ENCODE peak calls at places on chromosomes 5 and 9, in nine cellular contexts. One of them, this sample, is unnamed.

GRCh38 chr5:133970325-133970671 is 1.9 kb upstream of the C5orf15 start:
- DNase-seq in AG09319: no peak
- DNase-seq in CD8-positive, alpha-beta T cell: no peak
- DNase-seq in astrocyte: no peak
- DNase-seq in prostate gland: no peak
- DNase-seq in stomach: no peak
- DNase-seq in osteoblast: no peak
- DNase-seq in fibroblast of lung: no peak
- DNase-seq in left ventricle myocardium inferior: no peak
- DNase-seq in this sample: no peak

GRCh38 chr5:171954721-171955120 is 51.7 kb downstream of the FBXW11 start:
- DNase-seq in astrocyte: peak; percentile 84
- DNase-seq in stomach: no peak
- DNase-seq in CD8-positive, alpha-beta T cell: no peak
- DNase-seq in osteoblast: no peak
- DNase-seq in fibroblast of lung: peak; percentile 86
- DNase-seq in left ventricle myocardium inferior: no peak
- DNase-seq in AG09319: no peak
- DNase-seq in prostate gland: no peak
- DNase-seq in this sample: no peak

GRCh38 chr9:38107811-38108304 is 38.8 kb upstream of the SHB start:
- DNase-seq in prostate gland: no peak
- DNase-seq in stomach: peak; percentile 64
- DNase-seq in left ventricle myocardium inferior: no peak
- DNase-seq in osteoblast: no peak
- DNase-seq in CD8-positive, alpha-beta T cell: peak; percentile 15
- DNase-seq in AG09319: no peak
- DNase-seq in fibroblast of lung: peak; percentile 16
- DNase-seq in astrocyte: peak; percentile 10
- DNase-seq in this sample: peak; percentile 13

GRCh38 chr9:98570663-98571440 is 137.9 kb downstream of the GABBR2 start:
- DNase-seq in AG09319: no peak
- DNase-seq in fibroblast of lung: no peak
- DNase-seq in stomach: no peak
- DNase-seq in astrocyte: no peak
- DNase-seq in prostate gland: no peak
- DNase-seq in CD8-positive, alpha-beta T cell: peak; percentile 43
- DNase-seq in left ventricle myocardium inferior: no peak
- DNase-seq in osteoblast: no peak
- DNase-seq in this sample: no peak

GRCh38 chr9:98652302-98652701 is 56.4 kb downstream of the GABBR2 start:
- DNase-seq in prostate gland: no peak
- DNase-seq in fibroblast of lung: no peak
- DNase-seq in astrocyte: no peak
- DNase-seq in left ventricle myocardium inferior: no peak
- DNase-seq in AG09319: no peak
- DNase-seq in stomach: no peak
- DNase-seq in CD8-positive, alpha-beta T cell: no peak
- DNase-seq in osteoblast: no peak
- DNase-seq in this sample: no peak

GRCh38 chr9:91422832-91423711 is 560 bp downstream of the NFIL3 start:
- DNase-seq in AG09319: no peak
- DNase-seq in astrocyte: peak; percentile 79
- DNase-seq in CD8-positive, alpha-beta T cell: peak; percentile 72
- DNase-seq in stomach: peak; percentile 63
- DNase-seq in fibroblast of lung: peak; percentile 77
- DNase-seq in prostate gland: peak; percentile 79
- DNase-seq in left ventricle myocardium inferior: peak; percentile 56
- DNase-seq in osteoblast: peak; percentile 95
- DNase-seq in this sample: peak; percentile 72

GRCh38 chr9:25964239-25964638 is 286.0 kb upstream of the TUSC1 start:
- DNase-seq in fibroblast of lung: peak; percentile 54
- DNase-seq in stomach: no peak
- DNase-seq in left ventricle myocardium inferior: no peak
- DNase-seq in osteoblast: no peak
- DNase-seq in CD8-positive, alpha-beta T cell: no peak
- DNase-seq in prostate gland: peak; percentile 40
- DNase-seq in AG09319: peak; percentile 28
- DNase-seq in astrocyte: peak; percentile 40
- DNase-seq in this sample: peak; percentile 32

GRCh38 chr9:127448112-127448805 is 2.9 kb downstream of the RPL12 start:
- DNase-seq in CD8-positive, alpha-beta T cell: no peak
- DNase-seq in left ventricle myocardium inferior: no peak
- DNase-seq in osteoblast: no peak
- DNase-seq in fibroblast of lung: no peak
- DNase-seq in prostate gland: no peak
- DNase-seq in stomach: no peak
- DNase-seq in astrocyte: no peak
- DNase-seq in AG09319: no peak
- DNase-seq in this sample: no peak

GRCh38 chr9:93827545-93828330 is 127.4 kb downstream of the BARX1 start:
- DNase-seq in CD8-positive, alpha-beta T cell: no peak
- DNase-seq in prostate gland: no peak
- DNase-seq in AG09319: peak; percentile 10
- DNase-seq in astrocyte: peak; percentile 13
- DNase-seq in fibroblast of lung: peak; percentile 44
- DNase-seq in osteoblast: peak; percentile 99
- DNase-seq in left ventricle myocardium inferior: no peak
- DNase-seq in stomach: peak; percentile 55
- DNase-seq in this sample: peak; percentile 79

GRCh38 chr5:150350524-150351344 is 6.8 kb upstream of the TCOF1 start:
- DNase-seq in AG09319: peak; percentile 41
- DNase-seq in astrocyte: peak; percentile 27
- DNase-seq in stomach: peak; percentile 78
- DNase-seq in CD8-positive, alpha-beta T cell: peak; percentile 53
- DNase-seq in fibroblast of lung: peak; percentile 42
- DNase-seq in left ventricle myocardium inferior: peak; percentile 63
- DNase-seq in osteoblast: peak; percentile 89
- DNase-seq in prostate gland: peak; percentile 23
- DNase-seq in this sample: peak; percentile 80

GRCh38 chr5:28473531-28474107 is 1435.2 kb upstream of the CDH9 start:
- DNase-seq in AG09319: no peak
- DNase-seq in stomach: no peak
- DNase-seq in osteoblast: no peak
- DNase-seq in CD8-positive, alpha-beta T cell: no peak
- DNase-seq in fibroblast of lung: peak; percentile 10
- DNase-seq in prostate gland: no peak
- DNase-seq in left ventricle myocardium inferior: no peak
- DNase-seq in astrocyte: peak; percentile 6
- DNase-seq in this sample: no peak

GRCh38 chr5:93151121-93151520 is 429.9 kb downstream of the NR2F1-AS1 start:
- DNase-seq in CD8-positive, alpha-beta T cell: no peak
- DNase-seq in stomach: no peak
- DNase-seq in AG09319: no peak
- DNase-seq in osteoblast: peak; percentile 79
- DNase-seq in prostate gland: no peak
- DNase-seq in astrocyte: peak; percentile 42
- DNase-seq in fibroblast of lung: peak; percentile 52
- DNase-seq in left ventricle myocardium inferior: no peak
- DNase-seq in this sample: no peak

GRCh38 chr5:34686762-34687268 is 30.7 kb downstream of the RAI14 start:
- DNase-seq in AG09319: peak; percentile 66
- DNase-seq in prostate gland: no peak
- DNase-seq in astrocyte: peak; percentile 100
- DNase-seq in left ventricle myocardium inferior: peak; percentile 65
- DNase-seq in stomach: peak; percentile 86
- DNase-seq in fibroblast of lung: peak; percentile 100
- DNase-seq in osteoblast: peak; percentile 25
- DNase-seq in CD8-positive, alpha-beta T cell: no peak
- DNase-seq in this sample: no peak

GRCh38 chr5:34685485-34686197 is 29.5 kb downstream of the RAI14 start:
- DNase-seq in left ventricle myocardium inferior: no peak
- DNase-seq in stomach: no peak
- DNase-seq in osteoblast: peak; percentile 42
- DNase-seq in fibroblast of lung: peak; percentile 84
- DNase-seq in CD8-positive, alpha-beta T cell: no peak
- DNase-seq in prostate gland: no peak
- DNase-seq in astrocyte: peak; percentile 77
- DNase-seq in AG09319: no peak
- DNase-seq in this sample: no peak

GRCh38 chr5:34684281-34684979 is 28.3 kb downstream of the RAI14 start:
- DNase-seq in CD8-positive, alpha-beta T cell: no peak
- DNase-seq in osteoblast: peak; percentile 6
- DNase-seq in fibroblast of lung: peak; percentile 83
- DNase-seq in astrocyte: peak; percentile 81
- DNase-seq in stomach: no peak
- DNase-seq in AG09319: no peak
- DNase-seq in left ventricle myocardium inferior: no peak
- DNase-seq in prostate gland: no peak
- DNase-seq in this sample: peak; percentile 39

GRCh38 chr5:34682926-34683623 is 26.9 kb downstream of the RAI14 start:
- DNase-seq in osteoblast: no peak
- DNase-seq in left ventricle myocardium inferior: no peak
- DNase-seq in fibroblast of lung: peak; percentile 87
- DNase-seq in CD8-positive, alpha-beta T cell: no peak
- DNase-seq in stomach: peak; percentile 56
- DNase-seq in astrocyte: peak; percentile 81
- DNase-seq in AG09319: no peak
- DNase-seq in prostate gland: no peak
- DNase-seq in this sample: no peak

GRCh38 chr5:34684980-34685352 is 28.8 kb downstream of the RAI14 start:
- DNase-seq in prostate gland: no peak
- DNase-seq in astrocyte: no peak
- DNase-seq in AG09319: no peak
- DNase-seq in osteoblast: no peak
- DNase-seq in left ventricle myocardium inferior: no peak
- DNase-seq in CD8-positive, alpha-beta T cell: no peak
- DNase-seq in stomach: no peak
- DNase-seq in fibroblast of lung: no peak
- DNase-seq in this sample: no peak
- TF ChIP-seq CTCF in prostate gland: no peak
- TF ChIP-seq CTCF in astrocyte: no peak
- TF ChIP-seq CTCF in AG09319: no peak
- TF ChIP-seq CTCF in osteoblast: no peak
- TF ChIP-seq CTCF in left ventricle myocardium inferior: no peak
- TF ChIP-seq CTCF in CD8-positive, alpha-beta T cell: no peak
- TF ChIP-seq CTCF in stomach: no peak
- TF ChIP-seq CTCF in fibroblast of lung: no peak
- TF ChIP-seq CTCF in this sample: no peak

GRCh38 chr5:113510836-113511451 is 2.5 kb upstream of the YTHDC2 start:
- DNase-seq in CD8-positive, alpha-beta T cell: no peak
- DNase-seq in astrocyte: no peak
- DNase-seq in stomach: no peak
- DNase-seq in prostate gland: no peak
- DNase-seq in left ventricle myocardium inferior: no peak
- DNase-seq in osteoblast: no peak
- DNase-seq in fibroblast of lung: peak; percentile 38
- DNase-seq in AG09319: no peak
- DNase-seq in this sample: no peak
- TF ChIP-seq CTCF in CD8-positive, alpha-beta T cell: no peak
- TF ChIP-seq CTCF in astrocyte: peak; percentile 49
- TF ChIP-seq CTCF in stomach: no peak
- TF ChIP-seq CTCF in prostate gland: peak; percentile 51
- TF ChIP-seq CTCF in left ventricle myocardium inferior: peak; percentile 57
- TF ChIP-seq CTCF in osteoblast: peak; percentile 59
- TF ChIP-seq CTCF in fibroblast of lung: peak; percentile 19
- TF ChIP-seq CTCF in AG09319: peak; percentile 42
- TF ChIP-seq CTCF in this sample: peak; percentile 12

GRCh38 chr5:32587067-32587551 is 1.8 kb downstream of the SUB1 start:
- DNase-seq in AG09319: no peak
- DNase-seq in stomach: no peak
- DNase-seq in astrocyte: no peak
- DNase-seq in osteoblast: no peak
- DNase-seq in fibroblast of lung: no peak
- DNase-seq in left ventricle myocardium inferior: no peak
- DNase-seq in prostate gland: no peak
- DNase-seq in CD8-positive, alpha-beta T cell: no peak
- DNase-seq in this sample: no peak

GRCh38 chr5:32585122-32585445 is 273 bp upstream of the SUB1 start:
- DNase-seq in stomach: no peak
- DNase-seq in prostate gland: no peak
- DNase-seq in left ventricle myocardium inferior: no peak
- DNase-seq in fibroblast of lung: no peak
- DNase-seq in osteoblast: no peak
- DNase-seq in astrocyte: no peak
- DNase-seq in AG09319: no peak
- DNase-seq in CD8-positive, alpha-beta T cell: no peak
- DNase-seq in this sample: no peak

GRCh38 chr5:32584651-32585050 is 706 bp upstream of the SUB1 start:
- DNase-seq in fibroblast of lung: no peak
- DNase-seq in osteoblast: no peak
- DNase-seq in prostate gland: no peak
- DNase-seq in CD8-positive, alpha-beta T cell: no peak
- DNase-seq in left ventricle myocardium inferior: no peak
- DNase-seq in astrocyte: no peak
- DNase-seq in AG09319: no peak
- DNase-seq in stomach: no peak
- DNase-seq in this sample: no peak

GRCh38 chr5:32586251-32586642 is 890 bp downstream of the SUB1 start:
- DNase-seq in astrocyte: no peak
- DNase-seq in left ventricle myocardium inferior: no peak
- DNase-seq in stomach: no peak
- DNase-seq in CD8-positive, alpha-beta T cell: no peak
- DNase-seq in prostate gland: no peak
- DNase-seq in AG09319: no peak
- DNase-seq in fibroblast of lung: no peak
- DNase-seq in osteoblast: no peak
- DNase-seq in this sample: no peak

DNA sequence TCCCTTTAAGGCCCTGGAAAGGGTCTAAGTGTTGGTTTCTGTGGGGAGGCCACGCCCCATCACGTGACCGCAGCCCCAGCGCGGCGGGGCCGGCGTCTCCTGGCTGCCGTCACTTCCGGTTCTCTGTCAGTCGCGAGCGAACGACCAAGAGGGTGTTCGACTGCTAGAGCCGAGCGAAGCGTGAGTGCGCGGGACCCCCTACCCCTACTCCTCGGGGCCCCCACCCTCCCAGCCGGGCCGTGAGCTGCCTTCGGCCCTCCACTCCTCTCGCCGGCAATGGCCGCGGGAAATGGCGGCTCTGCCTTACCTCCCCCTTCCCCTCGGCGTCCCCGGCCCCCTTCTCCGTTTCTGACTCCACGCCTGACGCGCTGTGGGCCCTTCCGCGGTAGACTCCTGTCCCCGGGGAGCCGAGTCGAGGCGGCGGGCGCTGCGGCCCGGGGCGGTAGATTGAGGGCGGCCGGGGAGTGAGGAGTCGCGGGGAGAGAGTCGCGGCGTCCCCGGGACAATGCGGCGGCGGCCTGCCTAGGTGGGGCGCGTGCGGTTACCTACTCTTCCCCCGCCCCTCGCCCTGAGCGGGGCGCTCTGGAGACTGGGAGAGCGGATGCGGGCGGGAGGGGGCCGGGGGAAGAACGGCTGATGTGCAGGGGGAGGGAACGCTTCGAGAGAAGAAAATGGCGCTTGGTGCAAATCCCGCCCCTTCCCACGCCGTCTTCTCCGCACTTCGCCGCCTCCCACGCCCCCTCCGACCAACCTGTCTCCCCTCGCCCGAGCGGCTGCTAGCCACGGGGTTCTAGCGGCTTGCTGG is at the start of gene SUB1:
- DNase-seq in AG09319: peak; percentile 75
- DNase-seq in stomach: peak; percentile 95
- DNase-seq in CD8-positive, alpha-beta T cell: peak; percentile 96
- DNase-seq in fibroblast of lung: peak; percentile 88
- DNase-seq in left ventricle myocardium inferior: peak; percentile 96
- DNase-seq in astrocyte: peak; percentile 78
- DNase-seq in osteoblast: peak; percentile 96
- DNase-seq in prostate gland: peak; percentile 85
- DNase-seq in this sample: peak; percentile 95
- TF ChIP-seq CTCF in AG09319: no peak
- TF ChIP-seq CTCF in stomach: no peak
- TF ChIP-seq CTCF in CD8-positive, alpha-beta T cell: no peak
- TF ChIP-seq CTCF in fibroblast of lung: no peak
- TF ChIP-seq CTCF in left ventricle myocardium inferior: no peak
- TF ChIP-seq CTCF in astrocyte: no peak
- TF ChIP-seq CTCF in osteoblast: no peak
- TF ChIP-seq CTCF in prostate gland: no peak
- TF ChIP-seq CTCF in this sample: no peak

GRCh38 chr9:1978941-1979340 is 36.2 kb upstream of the SMARCA2 start:
- DNase-seq in osteoblast: no peak
- DNase-seq in stomach: no peak
- DNase-seq in CD8-positive, alpha-beta T cell: no peak
- DNase-seq in fibroblast of lung: peak; percentile 46
- DNase-seq in astrocyte: peak; percentile 41
- DNase-seq in left ventricle myocardium inferior: no peak
- DNase-seq in prostate gland: no peak
- DNase-seq in AG09319: peak; percentile 55
- DNase-seq in this sample: no peak
- TF ChIP-seq CTCF in osteoblast: no peak
- TF ChIP-seq CTCF in stomach: no peak
- TF ChIP-seq CTCF in CD8-positive, alpha-beta T cell: no peak
- TF ChIP-seq CTCF in fibroblast of lung: no peak
- TF ChIP-seq CTCF in astrocyte: no peak
- TF ChIP-seq CTCF in left ventricle myocardium inferior: no peak
- TF ChIP-seq CTCF in prostate gland: no peak
- TF ChIP-seq CTCF in AG09319: no peak
- TF ChIP-seq CTCF in this sample: no peak